ENCODE peak calls at places on chromosomes 3 and 15, in four cellular contexts. One of them, this sample, is unnamed.

GRCh38 chr15:52679232-52680040 is at the start of gene ATOSA:
- DNase-seq in GM12878: peak; percentile 48
- DNase-seq in H1: peak; percentile 94
- DNase-seq in HepG2: peak; percentile 82
- DNase-seq in this sample: peak; percentile 69

GRCh38 chr3:71031914-71032521 is 551.5 kb downstream of the FOXP1 start:
- DNase-seq in GM12878: no peak
- DNase-seq in H1: no peak
- DNase-seq in HepG2: no peak
- DNase-seq in this sample: no peak

GRCh38 chr3:64653101-64653500 is 34.7 kb downstream of the ADAMTS9 start:
- DNase-seq in GM12878: no peak
- DNase-seq in H1: no peak
- DNase-seq in HepG2: no peak
- DNase-seq in this sample: no peak

GRCh38 chr3:120753831-120754230 is 11.3 kb downstream of the GTF2E1 start:
- DNase-seq in GM12878: no peak
- DNase-seq in H1: no peak
- DNase-seq in HepG2: no peak
- DNase-seq in this sample: no peak

GRCh38 chr15:68346986-68347385 is 69.4 kb downstream of the FEM1B start:
- DNase-seq in GM12878: no peak
- DNase-seq in H1: no peak
- DNase-seq in HepG2: no peak
- DNase-seq in this sample: no peak

GRCh38 chr15:68295430-68295829 is 17.9 kb downstream of the FEM1B start:
- DNase-seq in GM12878: no peak
- DNase-seq in H1: no peak
- DNase-seq in HepG2: no peak
- DNase-seq in this sample: no peak

GRCh38 chr3:172156309-172156998 is 117.1 kb downstream of the FNDC3B start:
- DNase-seq in GM12878: no peak
- DNase-seq in H1: no peak
- DNase-seq in HepG2: no peak
- DNase-seq in this sample: no peak

GRCh38 chr15:73127302-73127936 is 75.2 kb downstream of the NEO1 start:
- DNase-seq in GM12878: peak; percentile 7
- DNase-seq in H1: peak; percentile 55
- DNase-seq in HepG2: peak; percentile 33
- DNase-seq in this sample: peak; percentile 38

GRCh38 chr3:16533928-16534913 is 20.7 kb upstream of the RFTN1 start:
- DNase-seq in GM12878: no peak
- DNase-seq in H1: no peak
- DNase-seq in HepG2: no peak
- DNase-seq in this sample: no peak

GRCh38 chr3:114671741-114672510 is 378.1 kb downstream of the TIGIT start:
- DNase-seq in GM12878: no peak
- DNase-seq in H1: no peak
- DNase-seq in HepG2: no peak
- DNase-seq in this sample: no peak

GRCh38 chr3:52456169-52456799 is 880 bp downstream of the NISCH start:
- DNase-seq in GM12878: no peak
- DNase-seq in H1: peak; percentile 63
- DNase-seq in HepG2: no peak
- DNase-seq in this sample: no peak

GRCh38 chr15:33013827-33014445 is 180.6 kb downstream of the FMN1 start:
- DNase-seq in GM12878: no peak
- DNase-seq in H1: no peak
- DNase-seq in HepG2: no peak
- DNase-seq in this sample: no peak

GRCh38 chr3:40450438-40450837 is 6.7 kb upstream of the RPL14 start:
- DNase-seq in GM12878: no peak
- DNase-seq in H1: no peak
- DNase-seq in HepG2: no peak
- DNase-seq in this sample: no peak

DNA sequence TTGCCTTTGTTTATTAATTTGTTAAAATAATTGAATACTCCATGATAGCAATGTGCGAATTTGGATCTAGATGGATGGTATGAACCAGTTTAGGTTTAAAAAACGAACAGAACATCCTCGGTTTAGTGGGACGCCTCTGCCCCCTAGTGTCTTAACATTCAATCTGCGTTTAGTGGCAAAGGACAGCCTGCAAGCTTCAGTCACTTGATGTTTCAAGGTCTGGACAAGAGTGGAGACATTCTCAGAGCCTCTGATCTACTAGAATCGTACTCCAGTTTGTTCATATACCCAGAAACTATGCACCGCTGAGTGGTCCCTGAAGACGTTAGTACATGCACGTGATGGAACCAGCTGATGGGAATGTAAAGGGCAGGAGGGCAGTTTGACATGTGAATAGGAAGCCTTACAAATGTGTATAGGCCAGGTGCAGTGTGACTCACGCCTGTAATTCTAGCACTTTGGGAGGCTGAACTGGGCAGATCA is 17.8 kb upstream of the ATP13A4 start:
- DNase-seq in GM12878: no peak
- DNase-seq in H1: peak; percentile 70
- DNase-seq in HepG2: peak; percentile 44
- DNase-seq in this sample: peak; percentile 52
- TF ChIP-seq YY1 in GM12878: no peak
- TF ChIP-seq YY1 in H1: no peak
- TF ChIP-seq YY1 in HepG2: no peak
- TF ChIP-seq YY1 in this sample: no peak

GRCh38 chr3:129439817-129440647 is at the start of the genes IFT122 and MBD4:
- DNase-seq in GM12878: peak; percentile 99
- DNase-seq in H1: peak; percentile 95
- DNase-seq in HepG2: peak; percentile 97
- DNase-seq in this sample: peak; percentile 98

GRCh38 chr3:129440648-129441190 is 695 bp downstream of the IFT122 start:
- DNase-seq in GM12878: no peak
- DNase-seq in H1: no peak
- DNase-seq in HepG2: no peak
- DNase-seq in this sample: no peak

GRCh38 chr3:129441215-129441614 is 1.2 kb downstream of the IFT122 start:
- DNase-seq in GM12878: no peak
- DNase-seq in H1: no peak
- DNase-seq in HepG2: no peak
- DNase-seq in this sample: no peak

GRCh38 chr3:129441782-129442181 is 1.8 kb downstream of the IFT122 start:
- DNase-seq in GM12878: no peak
- DNase-seq in H1: no peak
- DNase-seq in HepG2: no peak
- DNase-seq in this sample: no peak

GRCh38 chr3:129439381-129439816 is 349 bp downstream of the MBD4 start:
- DNase-seq in GM12878: no peak
- DNase-seq in H1: no peak
- DNase-seq in HepG2: no peak
- DNase-seq in this sample: no peak
- TF ChIP-seq SUZ12 in GM12878: no peak
- TF ChIP-seq SUZ12 in H1: no peak
- TF ChIP-seq SUZ12 in HepG2: no peak
- TF ChIP-seq SUZ12 in this sample: no peak

GRCh38 chr3:102356506-102356905 is 78.3 kb upstream of the ZPLD1 start:
- DNase-seq in GM12878: no peak
- DNase-seq in H1: no peak
- DNase-seq in HepG2: no peak
- DNase-seq in this sample: no peak

GRCh38 chr3:102361013-102361412 is 73.8 kb upstream of the ZPLD1 start:
- DNase-seq in GM12878: no peak
- DNase-seq in H1: no peak
- DNase-seq in HepG2: no peak
- DNase-seq in this sample: no peak

GRCh38 chr3:102354818-102355515 is 79.8 kb upstream of the ZPLD1 start:
- DNase-seq in GM12878: no peak
- DNase-seq in H1: no peak
- DNase-seq in HepG2: no peak
- DNase-seq in this sample: no peak

GRCh38 chr3:102360211-102360610 is 74.6 kb upstream of the ZPLD1 start:
- DNase-seq in GM12878: no peak
- DNase-seq in H1: no peak
- DNase-seq in HepG2: no peak
- DNase-seq in this sample: no peak
- TF ChIP-seq YY1 in GM12878: no peak
- TF ChIP-seq YY1 in H1: no peak
- TF ChIP-seq YY1 in HepG2: no peak
- TF ChIP-seq YY1 in this sample: no peak

DNA sequence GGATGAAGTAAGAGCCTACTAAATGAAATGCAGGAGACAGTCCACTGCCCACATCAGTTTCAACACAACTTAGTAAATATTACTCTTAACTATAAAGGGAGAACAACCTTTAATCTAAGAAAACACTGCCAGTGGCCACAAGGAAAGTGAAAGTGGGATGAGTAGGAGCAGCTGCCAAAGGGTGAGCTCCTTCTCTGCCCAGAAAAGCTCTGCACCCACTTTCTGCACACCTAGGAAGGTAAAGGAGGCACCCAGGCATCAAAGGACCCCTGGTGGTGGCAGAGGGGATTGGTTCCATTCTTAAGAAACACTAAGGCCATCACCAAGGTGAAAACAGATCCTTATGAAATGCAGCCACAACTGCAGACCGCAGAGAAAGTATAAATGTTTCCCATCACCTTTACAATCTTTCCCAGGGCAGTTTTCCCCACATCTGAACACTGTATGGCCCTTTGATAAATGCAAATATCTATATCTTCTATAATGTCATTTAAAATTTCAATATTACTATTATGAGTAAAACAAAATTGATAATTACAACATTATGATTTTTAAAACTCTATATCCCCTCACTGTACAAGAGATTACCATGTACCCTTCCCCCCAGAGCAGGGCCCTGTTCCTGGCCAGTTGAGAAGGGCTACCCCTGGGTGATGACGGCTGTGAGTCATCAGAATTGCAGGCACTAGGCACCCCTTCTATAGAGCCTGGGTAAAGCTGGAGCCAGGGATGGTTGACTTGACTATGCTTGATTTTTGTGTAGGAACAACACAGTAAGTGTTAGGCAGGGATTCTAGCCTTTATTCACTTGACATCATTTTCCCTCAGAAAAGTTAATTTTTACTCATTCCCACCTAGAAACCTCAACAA is 92.0 kb downstream of the SNRK start:
- DNase-seq in GM12878: peak; percentile 4
- DNase-seq in H1: no peak
- DNase-seq in HepG2: peak; percentile 31
- DNase-seq in this sample: peak; percentile 46
- TF ChIP-seq SUZ12 in GM12878: no peak
- TF ChIP-seq SUZ12 in H1: no peak
- TF ChIP-seq SUZ12 in HepG2: no peak
- TF ChIP-seq SUZ12 in this sample: no peak

GRCh38 chr3:12041476-12041875 is 37.3 kb downstream of the SYN2 start:
- DNase-seq in GM12878: no peak
- DNase-seq in H1: no peak
- DNase-seq in HepG2: no peak
- DNase-seq in this sample: no peak
- TF ChIP-seq YY1 in GM12878: no peak
- TF ChIP-seq YY1 in H1: no peak
- TF ChIP-seq YY1 in HepG2: no peak
- TF ChIP-seq YY1 in this sample: no peak

This sample was measured in NT2/D1.